ENCODE peak calls at places on chromosomes 6 and 20, in ten cellular contexts. E is SK-N-SH, M is esophagus muscularis mucosa, V is stomach, S is GM12891, X is HL-60, A is endothelial cell of umbilical vein, H is Panc1, D is suprapubic skin, R is HCT116. T is an unnamed sample.

GRCh38 chr6:20969551-20969950 is 435.3 kb downstream of the CDKAL1 start:
- DNase-seq in A (no peak), M (no peak), H (no peak), E (no peak), S (no peak), V (no peak), D (no peak), X (no peak), R (no peak), T (no peak)

GRCh38 chr6:45421700-45422540 is 44.2 kb upstream of the SUPT3H start:
- DNase-seq in H (no peak), X (peak), A (peak), R (no peak), M (no peak), D (peak), E (peak), V (peak), S (no peak), T (no peak)

GRCh38 chr6:19478992-19479391 is 358.2 kb upstream of the ID4 start:
- DNase-seq in A (no peak), X (no peak), R (no peak), D (no peak), V (no peak), E (no peak), S (no peak), H (no peak), M (no peak), T (no peak)

GRCh38 chr6:139540276-139540675 is 165.8 kb upstream of the CITED2 start:
- DNase-seq in D (no peak), H (peak), V (peak), R (no peak), S (no peak), A (peak), E (no peak), M (no peak), X (no peak), T (no peak)

GRCh38 chr20:49179368-49180277 is 8.5 kb downstream of the STAU1 start:
- DNase-seq in D (no peak), E (no peak), V (no peak), S (no peak), H (no peak), M (no peak), A (peak), R (no peak), X (no peak), T (no peak)

GRCh38 chr6:36984581-36985383 is 1.2 kb downstream of the MTCH1 start:
- DNase-seq in X (no peak), H (no peak), A (peak), M (no peak), E (peak), V (no peak), D (no peak), R (peak), S (no peak), T (no peak)

GRCh38 chr6:133341607-133342158 is 100.5 kb downstream of the EYA4 start:
- DNase-seq in M (no peak), X (no peak), S (no peak), H (no peak), A (peak), R (no peak), E (peak), D (no peak), V (no peak), T (no peak)

GRCh38 chr6:27836783-27837635 is 75.2 kb downstream of the OR2B2 start:
- DNase-seq in R (peak), X (peak), M (no peak), S (no peak), V (peak), E (peak), D (no peak), A (peak), H (peak), T (no peak)

GRCh38 chr6:68008445-68008844 is 626.6 kb upstream of the ADGRB3 start:
- DNase-seq in E (no peak), A (no peak), X (no peak), H (no peak), D (no peak), R (no peak), M (no peak), V (no peak), S (no peak), T (no peak)

GRCh38 chr6:5497896-5498578 is 236.7 kb downstream of the FARS2 start:
- DNase-seq in X (no peak), A (peak), V (no peak), S (no peak), H (peak), E (peak), M (no peak), R (no peak), D (no peak), T (no peak)
- TF ChIP-seq POLR2AphosphoS5 in X (no peak), A (no peak), V (no peak), S (no peak), H (no peak), E (peak), M (no peak), R (no peak), D (no peak), T (no peak)

GRCh38 chr6:156826290-156826955 is 49.2 kb downstream of the ARID1B start:
- DNase-seq in M (no peak), R (no peak), V (no peak), A (no peak), H (no peak), S (no peak), E (no peak), X (no peak), D (no peak), T (no peak)
- TF ChIP-seq POLR2AphosphoS5 in M (no peak), R (no peak), V (no peak), A (no peak), H (no peak), S (no peak), E (no peak), X (no peak), D (no peak), T (no peak)

DNA sequence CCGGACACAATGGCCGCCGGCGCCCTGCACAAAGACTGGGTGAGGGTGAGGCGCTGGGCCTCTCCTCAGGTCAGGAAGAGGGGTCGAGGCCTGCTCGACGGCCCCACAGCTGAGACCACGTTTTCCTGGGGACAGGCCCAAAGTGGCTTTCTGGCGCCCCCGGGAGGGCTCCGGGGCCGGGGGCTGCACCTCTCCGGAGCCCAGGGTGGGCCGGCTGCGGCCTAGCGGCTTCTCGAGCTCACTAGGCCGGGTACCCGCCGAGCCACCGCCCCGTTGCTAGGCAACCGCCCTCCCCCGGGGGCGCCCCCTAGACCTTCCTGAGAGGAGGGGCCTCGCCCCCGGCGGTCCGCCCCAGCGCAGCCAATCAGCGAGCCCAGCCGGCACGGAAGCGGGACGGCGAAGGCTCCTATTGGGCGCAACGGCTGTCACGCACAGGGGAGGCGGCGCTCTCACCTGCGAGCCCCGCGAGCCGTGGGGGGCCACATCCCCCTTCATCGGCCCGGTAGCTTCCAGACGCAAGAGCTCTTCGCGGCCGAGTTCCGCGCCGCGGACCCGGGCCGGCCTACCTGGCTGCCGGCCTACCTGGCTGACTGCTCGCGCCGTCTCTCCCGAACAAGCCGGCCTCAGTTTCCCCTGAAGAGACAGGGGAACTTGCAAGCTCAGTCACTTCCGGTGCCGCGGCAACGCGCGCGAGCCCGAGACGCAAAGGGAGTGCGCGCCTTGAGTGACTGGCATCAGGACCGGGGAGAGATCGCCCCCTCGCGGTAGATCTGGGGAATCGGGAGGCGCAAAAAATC is 812 bp upstream of the BCL2L1 start:
- DNase-seq in D (peak), E (peak), V (peak), X (peak), R (peak), M (peak), H (peak), S (peak), A (peak), T (peak)
- TF ChIP-seq POLR2AphosphoS5 in D (no peak), E (no peak), V (peak), X (peak), R (peak), M (peak), H (peak), S (no peak), A (peak), T (peak)

GRCh38 chr6:7879980-7880717 is 30.4 kb downstream of the TXNDC5 start:
- DNase-seq in S (no peak), V (no peak), M (no peak), D (no peak), R (no peak), X (no peak), E (no peak), A (peak), H (no peak), T (no peak)
- TF ChIP-seq POLR2AphosphoS5 in S (no peak), V (no peak), M (no peak), D (no peak), R (no peak), X (no peak), E (no peak), A (peak), H (no peak), T (no peak)

GRCh38 chr20:33696448-33696847 is 10.3 kb upstream of the E2F1 start:
- DNase-seq in A (no peak), M (no peak), D (no peak), R (no peak), S (no peak), H (no peak), E (peak), X (no peak), V (no peak), T (no peak)

GRCh38 chr20:33697129-33697528 is 10.9 kb upstream of the E2F1 start:
- DNase-seq in E (peak), R (no peak), D (no peak), H (no peak), A (no peak), X (no peak), S (no peak), M (no peak), V (no peak), T (no peak)

GRCh38 chr20:33694666-33695065 is 8.5 kb upstream of the E2F1 start:
- DNase-seq in X (no peak), H (no peak), V (no peak), E (no peak), S (no peak), D (no peak), A (no peak), R (no peak), M (no peak), T (no peak)

GRCh38 chr20:33693274-33693673 is 7.1 kb upstream of the E2F1 start:
- DNase-seq in H (no peak), E (no peak), V (no peak), A (no peak), X (no peak), D (no peak), R (no peak), M (no peak), S (no peak), T (no peak)

DNA sequence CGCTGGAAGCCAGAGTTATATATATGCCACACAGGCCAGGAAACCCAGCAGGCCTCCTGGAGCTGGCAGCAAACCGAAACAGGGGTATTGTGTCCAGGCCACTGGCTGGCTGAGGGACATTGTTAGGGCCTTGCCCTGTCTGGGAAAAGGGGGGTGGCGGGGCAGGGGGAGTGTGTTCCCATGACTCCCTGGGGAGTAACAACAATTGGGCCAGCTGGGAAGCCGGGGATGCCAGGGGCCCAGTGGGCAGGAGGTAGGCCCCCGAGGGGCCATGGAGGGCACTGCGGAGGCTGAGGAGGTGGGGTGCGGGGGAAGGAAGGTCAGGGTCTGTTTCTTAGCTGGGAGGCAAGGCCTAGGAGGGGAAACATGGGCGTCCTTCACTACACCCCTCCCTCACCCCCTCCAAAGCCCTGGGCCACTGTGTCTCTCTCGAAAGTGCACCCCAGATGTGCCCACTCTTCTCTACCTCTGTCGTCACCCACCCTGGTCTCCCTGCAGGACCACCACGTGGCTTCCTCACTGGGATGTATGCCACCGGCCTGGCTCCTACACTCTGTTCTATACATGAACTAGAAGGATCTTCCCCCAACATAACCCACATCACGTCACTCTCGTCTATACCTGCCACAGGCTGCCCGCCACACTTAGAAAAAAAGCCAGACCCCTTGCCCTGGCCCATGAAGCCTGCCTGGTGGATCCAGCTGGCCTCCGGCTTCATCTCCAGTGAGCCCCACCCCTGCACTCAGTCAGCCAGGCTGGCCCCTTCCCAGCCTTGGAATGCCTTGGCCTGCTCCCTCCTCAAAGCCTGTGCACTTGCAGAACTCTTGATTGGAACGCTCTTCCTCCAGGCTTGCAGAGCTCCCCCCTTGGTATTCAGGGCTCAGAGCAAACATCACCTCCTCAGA is 7.8 kb upstream of the E2F1 start:
- DNase-seq in E (peak), R (no peak), V (no peak), H (no peak), A (no peak), D (no peak), M (no peak), S (no peak), X (no peak), T (no peak)
- TF ChIP-seq POLR2AphosphoS5 in E (no peak), R (no peak), V (no peak), H (no peak), A (no peak), D (no peak), M (no peak), S (no peak), X (no peak), T (no peak)

GRCh38 chr20:3800878-3801260 is 4.8 kb downstream of the CDC25B start:
- DNase-seq in A (no peak), M (no peak), R (no peak), D (no peak), H (no peak), X (no peak), E (no peak), S (no peak), V (no peak), T (no peak)

GRCh38 chr20:3803289-3803688 is 7.2 kb downstream of the CDC25B start:
- DNase-seq in S (no peak), A (no peak), R (no peak), V (no peak), D (no peak), H (no peak), X (no peak), E (no peak), M (no peak), T (no peak)

GRCh38 chr20:3802524-3803239 is 6.6 kb downstream of the CDC25B start:
- DNase-seq in X (no peak), A (no peak), H (no peak), M (no peak), E (no peak), R (no peak), V (no peak), D (no peak), S (no peak), T (peak)

GRCh38 chr20:3801299-3801698 is 5.2 kb downstream of the CDC25B start:
- DNase-seq in H (no peak), M (no peak), R (no peak), V (no peak), S (no peak), D (no peak), A (no peak), X (no peak), E (no peak), T (no peak)

GRCh38 chr20:3801846-3802245 is 5.7 kb downstream of the CDC25B start:
- DNase-seq in S (no peak), M (no peak), D (no peak), V (no peak), A (no peak), H (no peak), E (no peak), X (no peak), R (no peak), T (no peak)
- TF ChIP-seq POLR2AphosphoS5 in S (no peak), M (no peak), D (no peak), V (no peak), A (no peak), H (no peak), E (no peak), X (no peak), R (peak), T (no peak)

T was measured in breast epithelium.